ENCODE peak calls at places on chromosomes 3 and 15, in nine cellular contexts. U is neural crest cell, I is HFF-Myc, D is GM23338, B is bronchial epithelial cell, P is tibial nerve, R is cardiac fibroblast, G is WERI-Rb-1, E is AG09319. S is an unnamed sample.

GRCh38 chr3:15040844-15041243 is 24.3 kb downstream of the MRPS25 start:
- DNase-seq in R (peak), B (peak), G (no peak), E (no peak), D (no peak), U (no peak), I (no peak), P (no peak), S (no peak)

GRCh38 chr3:24249523-24249922 is 245.1 kb downstream of the THRB start:
- DNase-seq in G (no peak), I (no peak), R (no peak), P (no peak), U (no peak), D (no peak), E (no peak), B (peak), S (no peak)

GRCh38 chr3:167851749-167852148 is 116.2 kb downstream of the SERPINI1 start:
- DNase-seq in P (no peak), R (no peak), D (no peak), B (no peak), U (no peak), I (no peak), E (no peak), G (no peak), S (no peak)

GRCh38 chr3:172102883-172103310 is 63.5 kb downstream of the FNDC3B start:
- DNase-seq in B (peak), I (no peak), U (no peak), E (no peak), D (no peak), G (no peak), P (no peak), R (peak), S (no peak)

GRCh38 chr3:129809297-129809696 is 84.2 kb downstream of the TMCC1 start:
- DNase-seq in D (no peak), E (no peak), I (no peak), B (no peak), R (no peak), U (no peak), G (no peak), P (no peak), S (no peak)

GRCh38 chr3:71565326-71565725 is 18.2 kb downstream of the FOXP1 start:
- DNase-seq in R (no peak), U (no peak), G (no peak), E (no peak), D (no peak), B (no peak), I (no peak), P (no peak), S (no peak)

GRCh38 chr15:36903922-36904479 is 196.3 kb downstream of the MEIS2 start:
- DNase-seq in G (peak), U (no peak), E (no peak), R (no peak), D (no peak), B (peak), P (no peak), I (no peak), S (no peak)

GRCh38 chr3:53845103-53845880 is 927 bp downstream of the CHDH start:
- DNase-seq in R (peak), B (peak), G (peak), I (no peak), U (no peak), P (peak), E (peak), D (peak), S (peak)

GRCh38 chr3:76044601-76045600 is 259.6 kb upstream of the ZNF717 start:
- DNase-seq in R (peak), I (no peak), B (peak), G (peak), E (no peak), P (no peak), D (peak), U (peak), S (peak)

GRCh38 chr3:10342781-10343180 is 21.9 kb upstream of the SEC13 start:
- DNase-seq in I (no peak), U (no peak), R (no peak), B (no peak), P (no peak), G (no peak), E (no peak), D (no peak), S (no peak)

GRCh38 chr3:71030748-71031147 is 552.8 kb downstream of the FOXP1 start:
- DNase-seq in B (no peak), G (no peak), U (no peak), E (no peak), R (no peak), P (no peak), I (no peak), D (no peak), S (no peak)

GRCh38 chr15:69991493-69991892 is 106.2 kb downstream of the TLE3 start:
- DNase-seq in I (no peak), G (peak), D (peak), B (no peak), R (no peak), P (no peak), U (no peak), E (no peak), S (peak)

GRCh38 chr15:60004846-60005351 is 788 bp downstream of the FOXB1 start:
- DNase-seq in R (no peak), E (no peak), D (peak), G (peak), U (no peak), B (no peak), I (no peak), P (no peak), S (peak)

GRCh38 chr3:30188713-30189112 is 417.7 kb upstream of the TGFBR2 start:
- DNase-seq in P (no peak), B (peak), E (no peak), G (no peak), D (no peak), R (peak), I (no peak), U (no peak), S (no peak)

GRCh38 chr3:37787027-37787868 is 74.4 kb upstream of the CTDSPL start:
- DNase-seq in G (no peak), U (no peak), P (no peak), E (no peak), I (no peak), B (no peak), D (no peak), R (no peak), S (no peak)

GRCh38 chr3:14600856-14601610 is 50.5 kb upstream of the CCDC174 start:
- DNase-seq in G (no peak), R (no peak), B (no peak), P (no peak), D (peak), I (no peak), U (no peak), E (no peak), S (no peak)

GRCh38 chr15:49215768-49216739 is 46.0 kb downstream of the GALK2 start:
- DNase-seq in P (no peak), D (peak), G (no peak), E (no peak), I (no peak), B (peak), R (no peak), U (no peak), S (no peak)
- TF ChIP-seq CTCF in P (no peak), D (peak), G (no peak), E (no peak), I (no peak), B (peak), R (no peak), U (peak), S (no peak)

GRCh38 chr15:99729920-99730319 is 3.3 kb downstream of the LYSMD4 start:
- DNase-seq in D (peak), B (peak), U (no peak), P (no peak), R (peak), I (peak), E (no peak), G (no peak), S (no peak)
- TF ChIP-seq CTCF in D (peak), B (peak), U (peak), P (peak), R (peak), I (peak), E (peak), G (peak), S (no peak)

DNA sequence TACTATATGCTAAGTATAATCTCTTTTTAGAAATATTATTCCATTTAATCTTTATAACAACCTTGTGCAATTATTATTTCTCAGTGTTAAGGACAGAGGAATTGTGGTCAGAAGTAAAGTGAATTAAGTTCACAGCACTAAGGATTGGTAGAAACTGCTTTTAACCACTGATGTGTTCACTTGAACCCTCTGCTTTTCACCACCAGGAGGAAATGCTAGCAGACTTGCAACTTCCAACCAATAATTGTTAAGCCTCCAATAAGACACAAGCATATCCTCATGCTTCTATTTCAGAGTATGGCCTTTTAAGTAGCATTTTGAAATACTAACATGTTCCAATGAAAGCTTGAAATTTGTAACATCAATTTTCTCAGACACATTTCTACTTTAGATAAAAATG is 527.4 kb downstream of the SI start:
- DNase-seq in U (no peak), G (no peak), I (no peak), P (no peak), B (no peak), D (peak), E (no peak), R (no peak), S (no peak)
- TF ChIP-seq CTCF in U (peak), G (peak), I (no peak), P (no peak), B (no peak), D (peak), E (no peak), R (no peak), S (peak)

GRCh38 chr3:150521458-150521857 is 24.8 kb downstream of the SERP1 start:
- DNase-seq in G (no peak), U (no peak), B (no peak), E (no peak), R (no peak), D (no peak), I (no peak), P (no peak), S (no peak)
- TF ChIP-seq CTCF in G (peak), U (no peak), B (no peak), E (no peak), R (no peak), D (peak), I (no peak), P (no peak), S (no peak)

GRCh38 chr3:186566772-186567071 is 417 bp downstream of the TBCCD1 start:
- DNase-seq in P (no peak), D (no peak), I (no peak), U (no peak), G (no peak), R (no peak), B (no peak), E (no peak), S (no peak)
- TF ChIP-seq CTCF in P (no peak), D (no peak), I (no peak), U (peak), G (no peak), R (no peak), B (no peak), E (no peak), S (no peak)

DNA sequence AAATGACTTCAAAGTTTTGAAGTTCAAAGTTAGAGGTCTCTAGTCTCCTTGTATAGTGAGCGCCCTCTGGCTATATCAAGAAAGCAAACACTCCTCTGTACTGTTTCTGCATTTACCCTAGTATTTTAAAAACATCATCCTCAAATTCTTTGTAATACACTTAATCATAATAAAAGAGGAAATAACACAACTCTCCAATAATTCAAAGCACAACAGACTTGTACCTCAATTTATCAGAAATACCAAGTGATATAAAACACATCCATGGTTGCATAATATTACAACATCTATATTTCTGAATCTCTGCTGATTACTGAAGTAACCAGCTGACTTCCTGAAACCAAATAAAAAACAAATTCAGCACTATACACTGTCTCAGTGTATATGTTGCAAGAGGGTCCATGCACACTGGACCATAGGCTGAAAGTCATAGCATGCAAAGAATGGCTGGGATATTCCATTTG is 12.5 kb downstream of the PLOD2 start:
- DNase-seq in P (no peak), G (no peak), U (no peak), E (no peak), B (no peak), R (peak), I (no peak), D (peak), S (no peak)
- TF ChIP-seq CTCF in P (no peak), G (peak), U (no peak), E (peak), B (no peak), R (peak), I (peak), D (peak), S (no peak)